ENCODE peak calls at places on chromosomes 16 and 17, in seven cellular contexts. O, E, C, Z, T, K and G are unnamed samples.

GRCh38 chr17:55770220-55770870 is 19.5 kb downstream of the PCTP start:
- DNase-seq in C (no peak), O (no peak), K (peak), T (no peak), E (no peak), Z (peak), G (no peak)

GRCh38 chr17:32998893-32999240 is 7.2 kb downstream of the SPACA3 start:
- DNase-seq in Z (no peak), C (no peak), O (no peak), T (no peak), E (no peak), K (peak), G (no peak)

GRCh38 chr16:30953511-30954124 is 3.9 kb upstream of the SETD1A start:
- DNase-seq in Z (peak), O (peak), E (no peak), C (peak), K (peak), T (peak), G (peak)

GRCh38 chr17:4852504-4853075 is 19.4 kb downstream of the MINK1 start:
- DNase-seq in K (no peak), T (no peak), C (no peak), O (no peak), E (no peak), Z (no peak), G (no peak)

GRCh38 chr17:66952031-66952524 is 12.4 kb upstream of the CACNG4 start:
- DNase-seq in C (no peak), T (peak), O (no peak), E (no peak), K (peak), Z (no peak), G (peak)

GRCh38 chr17:27242951-27243350 is 51.0 kb upstream of the WSB1 start:
- DNase-seq in T (no peak), O (no peak), K (no peak), Z (no peak), C (no peak), E (peak), G (no peak)

GRCh38 chr16:73020409-73020884 is 27.5 kb downstream of the ZFHX3 start:
- DNase-seq in C (no peak), E (no peak), T (peak), K (peak), O (peak), Z (peak), G (peak)

GRCh38 chr16:1929105-1929504 is 10.9 kb upstream of the HS3ST6 start:
- DNase-seq in E (no peak), C (peak), K (no peak), O (no peak), T (no peak), Z (peak), G (no peak)

GRCh38 chr16:73214825-73215481 is 167.0 kb upstream of the ZFHX3 start:
- DNase-seq in C (no peak), E (no peak), K (no peak), O (no peak), T (no peak), Z (no peak), G (no peak)

GRCh38 chr17:63140255-63140654 is 174.2 kb downstream of the TANC2 start:
- DNase-seq in E (no peak), Z (peak), C (peak), O (no peak), T (no peak), K (no peak), G (peak)

GRCh38 chr16:9929313-9929712 is 252.9 kb downstream of the GRIN2A start:
- DNase-seq in Z (peak), T (no peak), C (no peak), E (no peak), O (no peak), K (no peak), G (no peak)

GRCh38 chr16:12350945-12351344 is 374.4 kb downstream of the SNX29 start:
- DNase-seq in Z (no peak), E (no peak), C (no peak), K (no peak), T (no peak), O (no peak), G (no peak)

GRCh38 chr16:69114976-69115355 is 9.5 kb downstream of the HAS3 start:
- DNase-seq in K (no peak), C (no peak), O (no peak), T (no peak), Z (no peak), E (no peak), G (no peak)

GRCh38 chr16:17416461-17417221 is 54.1 kb downstream of the XYLT1 start:
- DNase-seq in E (no peak), C (peak), K (no peak), T (no peak), O (no peak), Z (peak), G (peak)

GRCh38 chr16:23131841-23132576 is 17.2 kb downstream of the USP31 start:
- DNase-seq in Z (no peak), O (no peak), E (no peak), T (no peak), C (no peak), K (no peak), G (no peak)

GRCh38 chr16:15523092-15523541 is 88.7 kb downstream of the BMERB1 start:
- DNase-seq in K (peak), O (no peak), C (peak), T (no peak), Z (peak), E (no peak), G (peak)

GRCh38 chr17:33436321-33436720 is 143.2 kb upstream of the ASIC2 start:
- DNase-seq in K (no peak), Z (peak), C (no peak), O (no peak), T (no peak), E (no peak), G (no peak)

GRCh38 chr17:80822700-80823410 is 168.8 kb upstream of the CHMP6 start:
- DNase-seq in Z (peak), K (no peak), O (peak), C (no peak), T (no peak), E (no peak), G (no peak)

GRCh38 chr17:80832266-80832676 is 159.4 kb upstream of the CHMP6 start:
- DNase-seq in E (no peak), K (no peak), Z (no peak), C (peak), T (no peak), O (peak), G (peak)

GRCh38 chr17:69227536-69227935 is 1.1 kb downstream of the ABCA10 start:
- DNase-seq in O (no peak), E (no peak), Z (peak), K (no peak), C (no peak), T (no peak), G (no peak)

GRCh38 chr16:74492976-74493375 is 71.7 kb upstream of the CLEC18B start:
- DNase-seq in Z (no peak), O (no peak), T (no peak), E (no peak), C (no peak), K (no peak), G (no peak)

GRCh38 chr17:29190039-29190438 is 9.8 kb upstream of the MYO18A start:
- DNase-seq in K (no peak), T (no peak), C (no peak), O (no peak), Z (no peak), E (no peak), G (no peak)

GRCh38 chr17:38415250-38416194 is 12.7 kb upstream of the ARHGAP23 start:
- DNase-seq in Z (peak), C (no peak), O (no peak), K (peak), E (no peak), T (no peak), G (no peak)

GRCh38 chr16:31271621-31272190 is 11.9 kb downstream of the ITGAM start:
- DNase-seq in K (no peak), Z (no peak), E (no peak), C (no peak), T (no peak), O (no peak), G (no peak)

GRCh38 chr17:83058478-83059167 is 20.8 kb upstream of the METRNL start:
- DNase-seq in C (no peak), Z (no peak), K (no peak), O (peak), T (peak), E (no peak), G (no peak)

GRCh38 chr17:4557626-4558310 is 2.6 kb upstream of the MYBBP1A start:
- DNase-seq in C (no peak), E (no peak), K (no peak), O (no peak), T (no peak), Z (no peak), G (no peak)

GRCh38 chr16:30774367-30775130 is 12.4 kb downstream of the RNF40 start:
- DNase-seq in Z (no peak), E (no peak), K (no peak), T (no peak), O (no peak), C (no peak), G (peak)

GRCh38 chr17:8235676-8236075 is 12.2 kb downstream of the CTC1 start:
- DNase-seq in C (no peak), T (no peak), K (no peak), Z (no peak), O (no peak), E (no peak), G (no peak)

GRCh38 chr17:27354491-27355081 is 60.7 kb downstream of the WSB1 start:
- DNase-seq in Z (peak), E (no peak), O (no peak), K (no peak), T (no peak), C (no peak), G (no peak)

GRCh38 chr17:79777166-79777843 is 643 bp upstream of the CBX2 start:
- DNase-seq in E (no peak), K (peak), Z (peak), T (peak), O (peak), C (peak), G (peak)

GRCh38 chr17:81349397-81350319 is 45.6 kb upstream of the BAHCC1 start:
- DNase-seq in Z (peak), O (no peak), K (peak), C (no peak), E (no peak), T (no peak), G (no peak)

GRCh38 chr17:78748048-78748729 is 33.9 kb downstream of the CYTH1 start:
- DNase-seq in T (no peak), E (no peak), Z (peak), C (no peak), K (no peak), O (no peak), G (no peak)

GRCh38 chr17:47660064-47660492 is 10.4 kb downstream of the KPNB1 start:
- DNase-seq in Z (peak), O (no peak), K (no peak), E (no peak), T (no peak), C (no peak), G (no peak)

GRCh38 chr17:47670064-47670463 is 20.3 kb downstream of the KPNB1 start:
- DNase-seq in T (no peak), O (no peak), K (no peak), C (no peak), E (no peak), Z (no peak), G (no peak)

GRCh38 chr17:47669060-47669459 is 19.3 kb downstream of the KPNB1 start:
- DNase-seq in C (no peak), O (no peak), K (no peak), Z (no peak), T (no peak), E (no peak), G (no peak)

GRCh38 chr17:47665655-47666054 is 15.9 kb downstream of the KPNB1 start:
- DNase-seq in E (no peak), O (no peak), K (no peak), Z (peak), C (no peak), T (no peak), G (no peak)

GRCh38 chr17:47663997-47664941 is 14.6 kb downstream of the KPNB1 start:
- DNase-seq in C (peak), E (no peak), T (peak), Z (peak), K (peak), O (no peak), G (peak)
- TF ChIP-seq POLR2A in C (no peak), E (no peak), T (no peak), Z (no peak), K (no peak), O (no peak), G (no peak)

GRCh38 chr17:14299261-14300093 is 1.4 kb upstream of the HS3ST3B1 start:
- DNase-seq in Z (peak), E (peak), O (peak), C (peak), K (no peak), T (peak), G (peak)
- TF ChIP-seq CTCF in Z (no peak), E (no peak), O (no peak), C (no peak), K (no peak), T (no peak), G (no peak)

GRCh38 chr16:788399-789126 is at the start of gene CHTF18:
- DNase-seq in E (peak), O (peak), C (peak), Z (peak), T (peak), K (peak), G (peak)
- TF ChIP-seq POLR2A in E (no peak), O (no peak), C (no peak), Z (no peak), T (no peak), K (peak), G (no peak)

GRCh38 chr16:47019563-47019962 is 46.1 kb upstream of the DNAJA2 start:
- DNase-seq in C (no peak), T (no peak), Z (peak), O (no peak), E (no peak), K (no peak), G (no peak)
- TF ChIP-seq CTCF in C (no peak), T (no peak), Z (no peak), O (no peak), E (no peak), K (no peak), G (peak)

DNA sequence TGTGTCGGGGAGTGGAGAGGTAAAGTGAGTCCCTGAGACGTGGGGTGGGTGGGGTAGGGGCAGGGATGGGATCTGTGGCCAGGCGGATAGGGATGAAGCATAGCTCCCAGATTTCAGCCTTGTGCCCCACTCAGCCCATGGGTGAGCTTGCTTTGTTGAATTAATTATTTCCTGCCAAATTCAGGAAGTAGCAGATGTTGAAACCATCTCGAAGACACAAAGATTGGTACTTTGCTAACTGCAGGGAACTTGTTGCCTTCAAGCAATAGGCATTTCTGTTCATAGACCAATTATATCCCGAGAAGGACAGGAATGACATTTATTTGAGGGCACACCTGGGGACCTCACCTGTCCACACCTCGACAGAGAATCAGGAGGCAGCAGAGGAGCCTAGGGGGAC is 11.0 kb upstream of the C16orf74 start:
- DNase-seq in Z (peak), E (no peak), O (no peak), K (no peak), T (no peak), C (no peak), G (no peak)
- TF ChIP-seq POLR2A in Z (no peak), E (no peak), O (no peak), K (no peak), T (no peak), C (no peak), G (no peak)

GRCh38 chr17:45293413-45294211 is 23.2 kb downstream of the MAP3K14 start:
- DNase-seq in E (peak), Z (peak), C (peak), K (peak), T (peak), O (peak), G (peak)
- TF ChIP-seq CTCF in E (no peak), Z (peak), C (no peak), K (no peak), T (no peak), O (no peak), G (no peak)

GRCh38 chr16:84143784-84144199 is 1.2 kb downstream of the HSDL1 start:
- DNase-seq in K (no peak), E (no peak), C (no peak), T (no peak), Z (peak), O (no peak), G (no peak)

GRCh38 chr16:84144301-84144858 is 597 bp downstream of the HSDL1 start:
- DNase-seq in O (peak), K (no peak), C (peak), Z (peak), E (no peak), T (peak), G (peak)

GRCh38 chr16:84143081-84143480 is 1.9 kb downstream of the HSDL1 start:
- DNase-seq in T (no peak), E (no peak), Z (no peak), K (no peak), C (no peak), O (no peak), G (no peak)

GRCh38 chr16:84141143-84141670 is 3.8 kb downstream of the HSDL1 start:
- DNase-seq in C (no peak), K (peak), Z (peak), O (no peak), T (no peak), E (no peak), G (no peak)

DNA sequence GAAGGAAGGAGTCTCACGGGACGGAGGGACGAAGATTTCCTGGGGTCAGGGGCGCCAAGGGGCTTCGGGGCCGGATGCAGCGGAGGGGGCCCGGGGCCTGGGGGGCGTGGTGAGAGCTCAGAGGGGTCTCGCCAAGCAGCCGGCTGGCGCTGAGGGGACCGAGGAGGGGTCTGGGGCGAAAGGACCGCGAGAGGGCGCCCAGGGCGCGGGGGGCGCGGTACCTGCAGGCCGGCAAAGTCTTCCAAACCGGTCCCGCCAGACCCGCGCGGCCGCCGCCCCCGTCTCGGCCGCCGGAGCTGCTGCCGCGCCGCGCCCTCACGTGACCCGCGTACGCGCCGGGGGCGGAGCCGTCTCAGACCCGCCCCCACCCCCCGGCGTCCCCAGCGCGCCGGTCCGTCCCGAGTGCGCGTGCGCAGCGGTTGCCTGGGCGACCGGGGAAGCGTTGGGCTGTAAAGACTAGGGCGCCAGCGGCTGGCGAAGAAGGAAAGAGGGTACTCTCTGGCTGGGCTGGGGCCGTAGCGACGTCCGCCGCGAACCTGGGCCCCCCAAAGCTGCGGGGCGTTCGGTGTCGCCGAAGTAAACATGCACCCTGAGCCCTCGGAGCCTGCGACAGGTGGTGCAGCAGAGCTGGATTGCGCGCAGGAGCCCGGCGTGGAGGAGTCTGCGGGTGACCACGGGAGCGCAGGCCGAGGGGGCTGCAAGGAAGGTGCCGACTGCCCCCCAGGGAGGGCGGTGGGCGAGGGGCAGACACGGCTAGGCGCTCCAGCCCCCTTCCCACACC is at the start of the genes DNAAF1 and HSDL1:
- DNase-seq in E (peak), O (peak), K (peak), T (peak), Z (peak), C (peak), G (peak)
- TF ChIP-seq POLR2A in E (no peak), O (peak), K (peak), T (no peak), Z (peak), C (no peak), G (peak)

DNA sequence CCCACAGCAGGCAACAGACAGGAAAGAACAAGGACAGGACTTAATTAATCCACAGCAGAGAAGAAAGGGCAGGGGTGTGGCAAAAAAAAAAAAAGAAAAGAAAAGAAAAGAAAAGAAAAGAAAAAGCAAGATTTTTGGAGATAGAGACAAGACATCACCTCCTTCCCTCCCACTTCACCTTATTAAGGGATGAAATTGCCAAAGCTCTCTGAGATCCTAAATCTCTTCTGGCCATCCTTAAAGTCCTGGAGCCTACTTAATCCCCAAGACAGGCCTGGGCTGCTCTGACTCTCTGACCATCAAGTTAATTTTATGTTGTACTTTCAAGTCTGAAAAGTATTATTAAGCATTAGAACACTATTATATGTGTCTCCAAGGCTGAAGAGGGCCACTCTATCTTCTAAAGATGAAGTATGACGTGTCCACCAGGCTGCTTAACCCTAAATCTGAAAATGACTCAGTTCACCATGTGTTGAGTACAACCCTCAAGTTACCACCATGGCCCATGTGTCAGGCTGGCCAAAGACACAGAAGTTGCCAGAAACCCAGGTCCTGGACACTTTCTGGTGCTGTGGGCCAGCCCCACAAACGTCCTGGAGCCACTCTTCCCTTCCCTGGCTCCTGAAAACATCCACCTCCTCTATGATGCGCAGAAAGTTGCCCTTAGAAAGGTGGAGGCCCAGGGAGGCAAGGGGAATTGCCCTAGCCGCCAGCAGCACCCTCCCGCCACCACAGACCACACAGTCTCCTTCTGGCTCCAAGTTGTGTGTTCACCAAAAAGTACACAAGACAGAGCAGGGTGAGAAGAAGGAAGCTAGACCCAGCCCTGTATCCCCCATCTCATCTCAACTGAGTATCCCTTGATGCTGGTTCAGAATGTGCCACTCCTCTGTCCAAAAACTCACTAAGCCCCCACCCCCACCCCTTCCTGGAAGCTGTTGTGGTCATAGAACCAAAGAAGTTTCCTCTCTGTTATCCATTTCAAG is 2.7 kb downstream of the SOCS1 start:
- DNase-seq in T (no peak), C (no peak), Z (peak), K (no peak), O (peak), E (no peak), G (no peak)
- TF ChIP-seq CTCF in T (no peak), C (no peak), Z (no peak), K (no peak), O (no peak), E (no peak), G (no peak)

DNA sequence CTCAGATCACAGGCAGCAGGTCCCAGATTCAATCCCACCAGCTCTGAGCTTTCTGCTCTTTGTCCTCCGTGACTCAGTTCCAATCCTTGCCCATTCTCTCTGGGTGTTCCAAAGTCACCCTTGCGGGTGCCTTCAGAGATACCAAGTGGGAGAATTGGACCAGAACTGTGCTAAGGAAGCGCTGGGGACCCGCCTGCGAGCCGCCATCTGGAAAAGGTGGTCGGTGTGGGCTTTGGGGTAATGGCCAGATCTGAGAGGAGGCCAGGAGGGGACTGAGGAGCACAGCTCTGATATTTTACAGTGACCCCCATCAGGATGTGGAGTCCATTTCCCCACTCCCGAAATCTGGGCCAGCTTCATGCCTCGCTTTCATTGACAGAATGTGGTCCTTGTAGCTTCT is 152.6 kb downstream of the SDK2 start:
- DNase-seq in T (no peak), C (no peak), K (no peak), Z (no peak), E (no peak), O (no peak), G (no peak)
- TF ChIP-seq POLR2A in T (no peak), C (no peak), K (no peak), Z (no peak), E (no peak), O (no peak), G (no peak)